ENCODE peak calls at places on chromosome 18, in eight cellular contexts. K is mucosa of descending colon; T is ACHN; U is GM18507; N is stimulated activated CD4-positive, alpha-beta T cell treated with anti-CD3 and anti-CD28 coated beads, Interleukin-12 subunit alpha, Interleukin-12 subunit beta, amount 100 ng/mL, for 4 hours; Y is activated CD4-positive, CD25-positive, alpha-beta regulatory T cell; G is Daoy; Z is CD4-positive, alpha-beta T cell. C is an unnamed sample.
A peak's percentile ranks its signal among the peaks of the same experiment; 100 is the strongest.

GRCh38 chr18:68764016-68764415 is 33.9 kb upstream of the CCDC102B start:
- DNase-seq in K (no peak), T (no peak), U (no peak), N (no peak), Y (no peak), G (no peak), Z (no peak), C (no peak)

GRCh38 chr18:36381075-36381474 is 83.6 kb downstream of the FHOD3 start:
- DNase-seq in K (no peak), T (no peak), U (no peak), N (no peak), Y (no peak), G (no peak), Z (no peak), C (no peak)

GRCh38 chr18:47944972-47945843 is 14.7 kb upstream of the SMAD2 start:
- DNase-seq in K (no peak), T (no peak), U (no peak), N (no peak), Y (no peak), G (peak; percentile 75), Z (no peak), C (peak; percentile 93)

GRCh38 chr18:21315741-21316187 is 73.7 kb downstream of the GREB1L start:
- DNase-seq in K (no peak), T (no peak), U (no peak), N (no peak), Y (no peak), G (peak; percentile 3), Z (no peak), C (no peak)

GRCh38 chr18:21599585-21600525 is 649 bp downstream of the ESCO1 start:
- DNase-seq in K (peak; percentile 85), T (peak; percentile 59), U (peak; percentile 42), N (peak; percentile 55), Y (peak; percentile 16), G (peak; percentile 9), Z (peak; percentile 56), C (peak; percentile 57)

GRCh38 chr18:28657836-28658410 is 481.0 kb upstream of the CDH2 start:
- DNase-seq in K (no peak), T (no peak), U (no peak), N (no peak), Y (no peak), G (peak; percentile 55), Z (no peak), C (no peak)

GRCh38 chr18:79496978-79497637 is 101.4 kb downstream of the NFATC1 start:
- DNase-seq in K (peak; percentile 23), T (no peak), U (peak; percentile 37), N (no peak), Y (no peak), G (no peak), Z (no peak), C (no peak)

GRCh38 chr18:22391571-22392359 is 25.9 kb downstream of the CTAGE1 start:
- DNase-seq in K (peak; percentile 65), T (peak; percentile 72), U (no peak), N (no peak), Y (no peak), G (peak; percentile 95), Z (peak; percentile 9), C (peak; percentile 90)

GRCh38 chr18:40867452-40867851 is 1087.6 kb upstream of the PIK3C3 start:
- DNase-seq in K (no peak), T (no peak), U (no peak), N (no peak), Y (no peak), G (no peak), Z (no peak), C (peak; percentile 90)

GRCh38 chr18:8212893-8213805 is 396.1 kb upstream of the RAB12 start:
- DNase-seq in K (no peak), T (no peak), U (no peak), N (no peak), Y (no peak), G (peak; percentile 28), Z (no peak), C (peak; percentile 97)

GRCh38 chr18:73891572-73892421 is 255.8 kb downstream of the FBXO15 start:
- DNase-seq in K (no peak), T (peak; percentile 1), U (no peak), N (no peak), Y (no peak), G (peak; percentile 11), Z (no peak), C (peak; percentile 6)

GRCh38 chr18:77006305-77007175 is 126.0 kb downstream of the MBP start:
- DNase-seq in K (no peak), T (no peak), U (no peak), N (no peak), Y (no peak), G (no peak), Z (no peak), C (no peak)

GRCh38 chr18:34837769-34838194 is 127.7 kb downstream of the DTNA start:
- DNase-seq in K (no peak), T (no peak), U (no peak), N (no peak), Y (no peak), G (no peak), Z (no peak), C (no peak)

GRCh38 chr18:26489881-26490280 is 58.5 kb downstream of the KCTD1 start:
- DNase-seq in K (no peak), T (no peak), U (no peak), N (no peak), Y (no peak), G (no peak), Z (no peak), C (peak; percentile 38)

GRCh38 chr18:79477711-79478483 is 82.2 kb downstream of the NFATC1 start:
- DNase-seq in K (no peak), T (no peak), U (no peak), N (no peak), Y (no peak), G (no peak), Z (no peak), C (no peak)

GRCh38 chr18:61984293-61984692 is 91.5 kb upstream of the RNF152 start:
- DNase-seq in K (no peak), T (no peak), U (no peak), N (no peak), Y (no peak), G (no peak), Z (no peak), C (no peak)

GRCh38 chr18:3798032-3798431 is 348.1 kb downstream of the TGIF1 start:
- DNase-seq in K (no peak), T (no peak), U (no peak), N (no peak), Y (no peak), G (no peak), Z (no peak), C (no peak)

GRCh38 chr18:39841133-39842041 is 2113.6 kb upstream of the PIK3C3 start:
- DNase-seq in K (peak; percentile 53), T (peak; percentile 74), U (no peak), N (peak; percentile 0), Y (no peak), G (no peak), Z (no peak), C (peak; percentile 67)

C was measured in MCF 10A.